ENCODE peak calls at places on chromosome 17, in eight cellular contexts. One of them, this sample, is unnamed.

GRCh38 chr17:45680360-45680759 is 103.8 kb upstream of the CRHR1 start:
- DNase-seq in mesenchymal stem cell: no peak
- DNase-seq in cardiac muscle cell: no peak
- DNase-seq in fibroblast of lung: no peak
- DNase-seq in NT2/D1: no peak
- DNase-seq in tibial nerve: no peak
- DNase-seq in neuronal stem cell: no peak
- DNase-seq in CD8-positive, alpha-beta memory T cell: no peak
- DNase-seq in this sample: no peak

GRCh38 chr17:45046536-45047125 is 4.8 kb downstream of the DCAKD start:
- DNase-seq in NT2/D1: no peak
- DNase-seq in CD8-positive, alpha-beta memory T cell: no peak
- DNase-seq in tibial nerve: no peak
- DNase-seq in mesenchymal stem cell: peak; percentile 51
- DNase-seq in cardiac muscle cell: no peak
- DNase-seq in fibroblast of lung: peak; percentile 39
- DNase-seq in neuronal stem cell: no peak
- DNase-seq in this sample: no peak

GRCh38 chr17:20009302-20010098 is at the start of gene SPECC1:
- DNase-seq in CD8-positive, alpha-beta memory T cell: peak; percentile 77
- DNase-seq in mesenchymal stem cell: peak; percentile 52
- DNase-seq in neuronal stem cell: peak; percentile 91
- DNase-seq in cardiac muscle cell: peak; percentile 85
- DNase-seq in NT2/D1: no peak
- DNase-seq in tibial nerve: peak; percentile 82
- DNase-seq in fibroblast of lung: peak; percentile 48
- DNase-seq in this sample: peak; percentile 85

GRCh38 chr17:68868708-68869107 is 86.5 kb downstream of the ABCA8 start:
- DNase-seq in neuronal stem cell: no peak
- DNase-seq in CD8-positive, alpha-beta memory T cell: no peak
- DNase-seq in fibroblast of lung: peak; percentile 32
- DNase-seq in cardiac muscle cell: no peak
- DNase-seq in NT2/D1: no peak
- DNase-seq in mesenchymal stem cell: peak; percentile 9
- DNase-seq in tibial nerve: no peak
- DNase-seq in this sample: peak; percentile 66

GRCh38 chr17:51702963-51703362 is 442.6 kb downstream of the UTP18 start:
- DNase-seq in fibroblast of lung: no peak
- DNase-seq in mesenchymal stem cell: no peak
- DNase-seq in CD8-positive, alpha-beta memory T cell: no peak
- DNase-seq in cardiac muscle cell: no peak
- DNase-seq in neuronal stem cell: no peak
- DNase-seq in NT2/D1: no peak
- DNase-seq in tibial nerve: no peak
- DNase-seq in this sample: no peak

GRCh38 chr17:7982171-7982570 is 20.2 kb upstream of the GUCY2D start:
- DNase-seq in mesenchymal stem cell: no peak
- DNase-seq in neuronal stem cell: no peak
- DNase-seq in cardiac muscle cell: no peak
- DNase-seq in NT2/D1: no peak
- DNase-seq in fibroblast of lung: peak; percentile 81
- DNase-seq in tibial nerve: no peak
- DNase-seq in CD8-positive, alpha-beta memory T cell: no peak
- DNase-seq in this sample: no peak

GRCh38 chr17:69050999-69051775 is 9.5 kb downstream of the ABCA9 start:
- DNase-seq in CD8-positive, alpha-beta memory T cell: no peak
- DNase-seq in tibial nerve: no peak
- DNase-seq in cardiac muscle cell: no peak
- DNase-seq in fibroblast of lung: peak; percentile 20
- DNase-seq in mesenchymal stem cell: peak; percentile 45
- DNase-seq in neuronal stem cell: no peak
- DNase-seq in NT2/D1: no peak
- DNase-seq in this sample: no peak

GRCh38 chr17:67246648-67247415 is 1.8 kb upstream of the HELZ start:
- DNase-seq in cardiac muscle cell: no peak
- DNase-seq in tibial nerve: no peak
- DNase-seq in mesenchymal stem cell: peak; percentile 67
- DNase-seq in NT2/D1: no peak
- DNase-seq in fibroblast of lung: peak; percentile 73
- DNase-seq in neuronal stem cell: no peak
- DNase-seq in CD8-positive, alpha-beta memory T cell: peak; percentile 53
- DNase-seq in this sample: peak; percentile 49

GRCh38 chr17:74758846-74759163 is 10.4 kb downstream of the NHERF1 start:
- DNase-seq in cardiac muscle cell: no peak
- DNase-seq in NT2/D1: no peak
- DNase-seq in neuronal stem cell: no peak
- DNase-seq in tibial nerve: no peak
- DNase-seq in fibroblast of lung: no peak
- DNase-seq in CD8-positive, alpha-beta memory T cell: no peak
- DNase-seq in mesenchymal stem cell: no peak
- DNase-seq in this sample: no peak

GRCh38 chr17:19958023-19958422 is 19.6 kb downstream of the AKAP10 start:
- DNase-seq in CD8-positive, alpha-beta memory T cell: no peak
- DNase-seq in tibial nerve: no peak
- DNase-seq in mesenchymal stem cell: peak; percentile 86
- DNase-seq in neuronal stem cell: peak; percentile 40
- DNase-seq in NT2/D1: peak; percentile 73
- DNase-seq in cardiac muscle cell: no peak
- DNase-seq in fibroblast of lung: peak; percentile 98
- DNase-seq in this sample: no peak

GRCh38 chr17:8359769-8360168 is 16.7 kb downstream of the KRABD2 start:
- DNase-seq in fibroblast of lung: peak; percentile 91
- DNase-seq in neuronal stem cell: no peak
- DNase-seq in CD8-positive, alpha-beta memory T cell: no peak
- DNase-seq in mesenchymal stem cell: peak; percentile 88
- DNase-seq in cardiac muscle cell: no peak
- DNase-seq in tibial nerve: no peak
- DNase-seq in NT2/D1: no peak
- DNase-seq in this sample: no peak

GRCh38 chr17:45129426-45129939 is 2.8 kb downstream of the PLCD3 start:
- DNase-seq in mesenchymal stem cell: peak; percentile 84
- DNase-seq in cardiac muscle cell: peak; percentile 36
- DNase-seq in CD8-positive, alpha-beta memory T cell: no peak
- DNase-seq in neuronal stem cell: no peak
- DNase-seq in fibroblast of lung: no peak
- DNase-seq in NT2/D1: no peak
- DNase-seq in tibial nerve: no peak
- DNase-seq in this sample: peak; percentile 84

GRCh38 chr17:73278465-73279453 is 17.1 kb upstream of the CPSF4L start:
- DNase-seq in NT2/D1: no peak
- DNase-seq in fibroblast of lung: peak; percentile 13
- DNase-seq in cardiac muscle cell: peak; percentile 46
- DNase-seq in tibial nerve: peak; percentile 72
- DNase-seq in CD8-positive, alpha-beta memory T cell: no peak
- DNase-seq in neuronal stem cell: no peak
- DNase-seq in mesenchymal stem cell: no peak
- DNase-seq in this sample: peak; percentile 84

GRCh38 chr17:73280191-73280590 is 18.5 kb upstream of the CPSF4L start:
- DNase-seq in CD8-positive, alpha-beta memory T cell: no peak
- DNase-seq in fibroblast of lung: no peak
- DNase-seq in tibial nerve: no peak
- DNase-seq in mesenchymal stem cell: no peak
- DNase-seq in cardiac muscle cell: no peak
- DNase-seq in neuronal stem cell: no peak
- DNase-seq in NT2/D1: no peak
- DNase-seq in this sample: no peak

GRCh38 chr17:73281926-73282325 is 20.2 kb upstream of the CPSF4L start:
- DNase-seq in cardiac muscle cell: no peak
- DNase-seq in NT2/D1: no peak
- DNase-seq in CD8-positive, alpha-beta memory T cell: no peak
- DNase-seq in neuronal stem cell: no peak
- DNase-seq in mesenchymal stem cell: no peak
- DNase-seq in tibial nerve: no peak
- DNase-seq in fibroblast of lung: no peak
- DNase-seq in this sample: no peak

GRCh38 chr17:73278049-73278464 is 16.4 kb upstream of the CPSF4L start:
- DNase-seq in cardiac muscle cell: no peak
- DNase-seq in fibroblast of lung: no peak
- DNase-seq in CD8-positive, alpha-beta memory T cell: no peak
- DNase-seq in NT2/D1: no peak
- DNase-seq in neuronal stem cell: no peak
- DNase-seq in tibial nerve: no peak
- DNase-seq in mesenchymal stem cell: no peak
- DNase-seq in this sample: peak; percentile 61

DNA sequence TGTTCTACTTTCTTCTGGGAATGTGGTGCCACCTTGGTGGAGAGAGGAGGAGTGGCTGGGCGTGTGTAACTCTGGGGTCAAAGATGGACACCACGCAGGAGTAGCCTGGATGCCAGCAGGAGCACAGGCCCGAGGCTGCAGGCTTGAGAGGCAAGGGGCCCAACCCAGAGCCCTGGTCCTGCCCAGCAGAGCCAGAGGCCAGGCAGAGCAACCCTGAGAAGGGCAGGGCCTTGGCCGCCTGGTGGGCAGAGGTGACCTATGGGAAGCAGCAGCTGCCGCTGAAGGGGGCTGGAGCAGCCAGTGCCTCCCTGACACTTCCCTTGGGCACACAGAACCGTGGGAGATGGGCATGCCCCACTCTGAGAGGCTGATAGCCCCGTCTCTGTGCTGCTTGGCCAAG is 18.0 kb upstream of the CPSF4L start:
- DNase-seq in CD8-positive, alpha-beta memory T cell: no peak
- DNase-seq in tibial nerve: no peak
- DNase-seq in fibroblast of lung: no peak
- DNase-seq in mesenchymal stem cell: no peak
- DNase-seq in cardiac muscle cell: no peak
- DNase-seq in neuronal stem cell: no peak
- DNase-seq in NT2/D1: no peak
- DNase-seq in this sample: no peak
- H3K4me1 ChIP-seq in CD8-positive, alpha-beta memory T cell: no peaks in the 10 kb centered on the region
- H3K4me1 ChIP-seq in tibial nerve: peaks cover 31% of the 10 kb centered on the region
- H3K4me1 ChIP-seq in fibroblast of lung: no peaks in the 10 kb centered on the region
- H3K4me1 ChIP-seq in mesenchymal stem cell: peaks cover 8% of the 10 kb centered on the region
- H3K4me1 ChIP-seq in cardiac muscle cell: peaks cover 29% of the 10 kb centered on the region
- H3K4me1 ChIP-seq in neuronal stem cell: peaks cover 22% of the 10 kb centered on the region
- H3K4me1 ChIP-seq in NT2/D1: peaks cover 5% of the 10 kb centered on the region
- H3K4me1 ChIP-seq in this sample: peaks cover 55% of the 10 kb centered on the region

GRCh38 chr17:77022766-77023165 is 118.0 kb upstream of the SEC14L1 start:
- DNase-seq in neuronal stem cell: no peak
- DNase-seq in mesenchymal stem cell: no peak
- DNase-seq in NT2/D1: no peak
- DNase-seq in fibroblast of lung: no peak
- DNase-seq in cardiac muscle cell: no peak
- DNase-seq in CD8-positive, alpha-beta memory T cell: no peak
- DNase-seq in tibial nerve: no peak
- DNase-seq in this sample: no peak

GRCh38 chr17:77020973-77021372 is 119.8 kb upstream of the SEC14L1 start:
- DNase-seq in mesenchymal stem cell: no peak
- DNase-seq in neuronal stem cell: no peak
- DNase-seq in NT2/D1: no peak
- DNase-seq in cardiac muscle cell: no peak
- DNase-seq in fibroblast of lung: no peak
- DNase-seq in CD8-positive, alpha-beta memory T cell: no peak
- DNase-seq in tibial nerve: no peak
- DNase-seq in this sample: no peak

GRCh38 chr17:77019955-77020379 is 120.8 kb upstream of the SEC14L1 start:
- DNase-seq in cardiac muscle cell: no peak
- DNase-seq in CD8-positive, alpha-beta memory T cell: no peak
- DNase-seq in tibial nerve: no peak
- DNase-seq in mesenchymal stem cell: peak; percentile 2
- DNase-seq in fibroblast of lung: no peak
- DNase-seq in neuronal stem cell: no peak
- DNase-seq in NT2/D1: peak; percentile 70
- DNase-seq in this sample: no peak

DNA sequence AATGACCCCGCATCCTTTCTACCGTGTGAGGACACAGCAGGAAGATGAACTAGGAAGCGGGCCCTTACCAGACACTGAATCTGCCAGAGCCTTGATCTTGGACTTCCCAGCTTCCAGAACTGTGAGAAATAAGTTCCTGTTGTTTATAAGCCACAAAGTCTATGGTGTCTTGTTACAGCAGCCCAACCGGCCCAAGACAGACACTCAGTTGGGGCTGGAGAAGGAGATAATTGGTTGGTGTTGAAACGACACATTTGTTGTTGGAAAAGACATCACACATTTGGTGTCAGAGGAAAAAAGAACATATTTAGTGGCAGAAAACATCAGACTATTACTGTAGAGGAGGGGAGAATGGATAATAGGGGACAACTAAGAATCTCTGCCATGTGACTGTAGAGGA is 122.3 kb upstream of the SEC14L1 start:
- DNase-seq in fibroblast of lung: no peak
- DNase-seq in neuronal stem cell: no peak
- DNase-seq in tibial nerve: no peak
- DNase-seq in mesenchymal stem cell: no peak
- DNase-seq in NT2/D1: no peak
- DNase-seq in CD8-positive, alpha-beta memory T cell: no peak
- DNase-seq in cardiac muscle cell: no peak
- DNase-seq in this sample: no peak
- H3K4me1 ChIP-seq in fibroblast of lung: no peaks in the 10 kb centered on the region
- H3K4me1 ChIP-seq in neuronal stem cell: peaks cover 4% of the 10 kb centered on the region
- H3K4me1 ChIP-seq in tibial nerve: no peaks in the 10 kb centered on the region
- H3K4me1 ChIP-seq in mesenchymal stem cell: no peaks in the 10 kb centered on the region
- H3K4me1 ChIP-seq in NT2/D1: peaks cover 5% of the 10 kb centered on the region
- H3K4me1 ChIP-seq in CD8-positive, alpha-beta memory T cell: no peaks in the 10 kb centered on the region
- H3K4me1 ChIP-seq in cardiac muscle cell: no peaks in the 10 kb centered on the region
- H3K4me1 ChIP-seq in this sample: no peaks in the 10 kb centered on the region

GRCh38 chr17:35587074-35587961 is at the start of gene AP2B1:
- DNase-seq in neuronal stem cell: peak; percentile 98
- DNase-seq in tibial nerve: peak; percentile 93
- DNase-seq in fibroblast of lung: peak; percentile 92
- DNase-seq in CD8-positive, alpha-beta memory T cell: peak; percentile 90
- DNase-seq in cardiac muscle cell: peak; percentile 91
- DNase-seq in mesenchymal stem cell: peak; percentile 97
- DNase-seq in NT2/D1: peak; percentile 90
- DNase-seq in this sample: peak; percentile 93
- H3K4me1 ChIP-seq in neuronal stem cell: no peaks in the 10 kb centered on the region
- H3K4me1 ChIP-seq in tibial nerve: peaks cover 21% of the 10 kb centered on the region
- H3K4me1 ChIP-seq in fibroblast of lung: peaks cover 3% of the 10 kb centered on the region
- H3K4me1 ChIP-seq in CD8-positive, alpha-beta memory T cell: peaks cover 21% of the 10 kb centered on the region
- H3K4me1 ChIP-seq in cardiac muscle cell: peaks cover 10% of the 10 kb centered on the region
- H3K4me1 ChIP-seq in mesenchymal stem cell: peaks cover 2% of the 10 kb centered on the region
- H3K4me1 ChIP-seq in NT2/D1: no peaks in the 10 kb centered on the region
- H3K4me1 ChIP-seq in this sample: peaks cover 13% of the 10 kb centered on the region

DNA sequence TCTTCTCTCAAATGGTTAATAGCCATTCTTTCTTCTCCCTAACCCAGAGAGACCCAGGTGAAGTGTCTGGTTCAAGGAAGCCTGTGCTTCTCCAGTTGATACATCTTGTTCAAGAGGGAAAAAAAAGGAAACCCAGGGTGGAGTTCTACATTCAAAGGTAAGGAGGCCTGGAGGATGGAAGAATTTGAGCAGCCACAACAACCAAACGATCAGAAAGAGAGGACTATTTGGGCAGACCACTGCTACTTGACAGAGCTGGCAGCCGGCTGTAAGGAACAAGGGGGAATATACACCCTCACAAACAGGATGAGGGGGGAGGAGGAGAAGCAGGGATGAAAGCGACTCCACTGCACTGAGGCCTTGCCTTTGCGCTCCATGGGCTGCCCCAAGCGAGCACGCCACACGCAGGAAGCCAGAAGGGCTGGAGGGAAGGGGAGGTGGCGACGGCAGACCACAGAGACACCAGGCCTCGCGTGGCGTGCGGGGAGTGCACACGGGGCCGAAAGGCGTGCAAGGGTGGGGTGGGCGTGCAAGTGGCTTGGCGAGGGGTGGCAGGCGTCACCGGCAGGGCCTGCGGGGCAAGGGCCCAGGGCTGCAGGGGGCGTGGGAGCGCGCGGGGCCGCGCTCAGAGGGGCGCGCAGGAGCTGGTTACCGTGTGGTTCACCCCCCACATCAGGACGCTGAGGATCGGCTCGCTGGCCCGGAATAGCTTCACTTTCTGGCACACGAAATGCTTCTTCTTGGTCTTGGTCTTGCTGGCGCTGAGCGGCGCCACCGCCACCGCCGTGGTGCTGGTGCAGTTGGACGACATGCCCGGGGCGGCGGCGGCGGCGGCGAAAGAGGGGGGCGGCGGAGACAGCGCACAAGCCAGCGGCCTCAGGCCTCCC is 499 bp downstream of the PIP4K2B start:
- DNase-seq in fibroblast of lung: peak; percentile 58
- DNase-seq in tibial nerve: peak; percentile 13
- DNase-seq in NT2/D1: no peak
- DNase-seq in mesenchymal stem cell: peak; percentile 67
- DNase-seq in CD8-positive, alpha-beta memory T cell: peak; percentile 42
- DNase-seq in cardiac muscle cell: no peak
- DNase-seq in neuronal stem cell: peak; percentile 17
- DNase-seq in this sample: peak; percentile 53
- H3K4me1 ChIP-seq in fibroblast of lung: peaks cover 11% of the 10 kb centered on the region
- H3K4me1 ChIP-seq in tibial nerve: peaks cover 24% of the 10 kb centered on the region
- H3K4me1 ChIP-seq in NT2/D1: no peaks in the 10 kb centered on the region
- H3K4me1 ChIP-seq in mesenchymal stem cell: peaks cover 8% of the 10 kb centered on the region
- H3K4me1 ChIP-seq in CD8-positive, alpha-beta memory T cell: peaks cover 31% of the 10 kb centered on the region
- H3K4me1 ChIP-seq in cardiac muscle cell: peaks cover 13% of the 10 kb centered on the region
- H3K4me1 ChIP-seq in neuronal stem cell: peaks cover 14% of the 10 kb centered on the region
- H3K4me1 ChIP-seq in this sample: peaks cover 21% of the 10 kb centered on the region